ENCODE peak calls at places on chromosomes 16 and 17, in ten cellular contexts. O is cardiac fibroblast; E is tibial artery; I is astrocyte of the cerebellum; A is right lobe of liver; H is CD8-positive, alpha-beta T cell; L is cardiac muscle cell; B is Peyer's patch; S is transverse colon; V is IMR-90. D is an unnamed sample.

GRCh38 chr17:8084250-8084649 is 3.3 kb downstream of the ALOX12B start:
- DNase-seq in L (no peak), A (no peak), E (no peak), I (no peak), O (no peak), S (no peak), H (no peak), B (no peak), V (no peak), D (no peak)

GRCh38 chr16:80369559-80369958 is 171.2 kb upstream of the DYNLRB2 start:
- DNase-seq in I (peak; percentile 55), B (peak; percentile 64), S (peak; percentile 34), L (peak; percentile 43), V (peak; percentile 60), E (peak; percentile 31), H (no peak), O (peak; percentile 58), A (no peak), D (no peak)

GRCh38 chr17:7889166-7889584 is 586 bp downstream of the CHD3 start:
- DNase-seq in S (peak; percentile 96), O (peak; percentile 98), H (no peak), B (peak; percentile 92), V (peak; percentile 86), E (peak; percentile 97), A (peak; percentile 99), L (peak; percentile 97), I (peak; percentile 70), D (peak; percentile 94)

GRCh38 chr17:77649717-77650211 is 308.7 kb upstream of the TNRC6C start:
- DNase-seq in V (no peak), S (no peak), I (no peak), E (no peak), A (peak; percentile 9), O (no peak), L (peak; percentile 8), H (no peak), B (peak; percentile 17), D (no peak)

GRCh38 chr17:49618112-49618611 is 42.5 kb downstream of the NXPH3 start:
- DNase-seq in E (no peak), V (peak; percentile 77), H (no peak), B (no peak), S (no peak), I (peak; percentile 41), L (no peak), A (no peak), O (no peak), D (no peak)

GRCh38 chr17:69878661-69879060 is 196.4 kb upstream of the KCNJ16 start:
- DNase-seq in O (no peak), E (no peak), L (no peak), A (no peak), I (no peak), V (no peak), H (no peak), B (no peak), S (no peak), D (no peak)

GRCh38 chr16:70777973-70778406 is 23.0 kb downstream of the VAC14 start:
- DNase-seq in V (peak; percentile 31), S (no peak), B (no peak), I (no peak), O (no peak), H (no peak), A (no peak), E (no peak), L (no peak), D (no peak)

GRCh38 chr16:67719778-67720144 is 645 bp upstream of the GFOD2 start:
- DNase-seq in O (peak; percentile 61), B (peak; percentile 56), L (peak; percentile 58), A (no peak), V (peak; percentile 63), S (peak; percentile 17), I (peak; percentile 12), H (no peak), E (peak; percentile 47), D (no peak)

GRCh38 chr16:86951831-86952598 is 365.2 kb downstream of the C16orf95 start:
- DNase-seq in S (no peak), A (no peak), V (peak; percentile 99), I (peak; percentile 92), H (no peak), L (peak; percentile 84), E (peak; percentile 74), O (peak; percentile 91), B (no peak), D (no peak)

GRCh38 chr17:69967910-69968411 is 107.1 kb upstream of the KCNJ16 start:
- DNase-seq in E (no peak), L (peak; percentile 3), S (no peak), O (peak; percentile 35), I (peak; percentile 100), V (peak; percentile 98), A (no peak), B (no peak), H (no peak), D (no peak)

GRCh38 chr16:54178491-54178976 is 108.1 kb downstream of the IRX3 start:
- DNase-seq in S (no peak), E (no peak), B (no peak), L (no peak), A (no peak), I (no peak), H (no peak), V (no peak), O (no peak), D (no peak)

DNA sequence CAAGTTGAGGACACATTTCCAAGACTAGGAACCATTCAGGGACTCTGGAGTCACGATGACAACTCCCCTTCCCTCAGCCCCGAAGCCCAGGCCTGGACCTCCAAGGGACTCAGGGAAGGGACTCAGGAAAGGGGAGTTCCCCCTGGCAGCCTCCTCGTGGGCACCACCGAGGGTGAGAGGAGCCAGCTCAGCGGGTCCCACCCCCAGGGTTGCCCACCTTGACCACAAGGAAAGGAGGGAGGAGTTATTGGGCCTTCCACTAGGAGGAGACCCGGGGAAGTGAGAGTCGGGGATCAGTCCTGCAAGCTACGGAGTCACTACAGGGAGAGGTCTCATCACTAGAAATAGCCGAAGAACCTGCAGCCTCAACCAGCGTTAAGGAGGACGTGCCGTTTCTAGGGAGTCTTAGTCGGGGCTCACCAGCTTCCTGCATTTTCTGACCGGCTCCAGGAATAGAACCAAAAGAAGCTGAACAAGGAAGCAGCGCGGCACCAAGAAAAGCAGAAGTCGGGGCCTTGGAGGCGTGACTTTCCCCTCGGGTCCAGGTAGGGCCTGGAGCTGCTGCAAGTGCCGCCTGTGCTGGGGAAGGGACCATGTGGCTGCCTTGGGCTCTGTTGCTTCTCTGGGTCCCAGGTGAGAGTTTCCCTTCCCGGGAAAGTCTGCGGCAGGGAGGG is at the start of gene CD300A:
- DNase-seq in O (no peak), S (no peak), B (peak; percentile 79), H (no peak), A (no peak), I (no peak), L (no peak), E (no peak), V (no peak), D (no peak)
- H3K4me3 ChIP-seq in O (no peak within 1 kb of the TSS), S (no peak within 1 kb of the TSS), B (peak within 1 kb of the TSS; percentile 51), H (peak within 1 kb of the TSS; percentile 61), A (peak within 1 kb of the TSS; percentile 16), I (no peak within 1 kb of the TSS), L (no peak within 1 kb of the TSS), E (peak within 1 kb of the TSS; percentile 30), V (no peak within 1 kb of the TSS), D (peak within 1 kb of the TSS; percentile 66)

DNA sequence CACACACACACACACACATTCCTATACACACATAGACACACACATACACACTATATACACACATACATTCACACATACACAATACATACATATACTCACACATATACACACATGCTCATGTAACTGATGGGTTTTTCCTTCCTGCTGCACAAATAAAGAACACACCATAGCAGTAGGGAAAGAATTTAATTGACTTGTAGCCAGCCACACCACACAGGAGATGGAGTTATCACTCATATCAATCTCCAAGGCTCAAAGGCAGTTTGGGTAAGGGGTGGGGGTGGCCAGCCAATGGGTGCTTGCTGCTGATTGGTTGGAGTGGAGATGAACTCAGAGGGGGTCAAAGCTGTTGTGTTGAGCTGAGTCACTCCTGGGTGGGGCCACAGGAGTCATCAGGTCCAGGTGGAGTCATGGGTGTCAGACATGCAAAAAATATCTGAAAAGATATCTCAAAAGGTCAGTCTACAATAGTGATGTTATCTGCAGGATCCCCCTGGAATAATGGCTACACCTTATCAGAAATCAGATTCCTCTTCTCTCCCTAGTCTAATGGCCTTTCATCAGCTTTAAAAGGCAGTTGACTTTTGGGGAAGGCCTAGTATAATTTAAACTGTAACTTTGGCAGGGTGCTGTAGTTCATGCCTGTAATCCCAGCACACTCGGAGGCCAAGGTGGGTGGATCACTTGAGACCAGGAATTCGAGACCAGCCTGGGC is 46.1 kb downstream of the WSB1 start:
- DNase-seq in V (no peak), H (no peak), S (no peak), B (no peak), E (no peak), I (no peak), L (no peak), A (no peak), O (no peak), D (no peak)
- TF ChIP-seq CTCF in V (no peak), H (no peak), S (no peak), B (no peak), E (no peak), I (no peak), L (no peak), A (no peak), O (no peak), D (no peak)

DNA sequence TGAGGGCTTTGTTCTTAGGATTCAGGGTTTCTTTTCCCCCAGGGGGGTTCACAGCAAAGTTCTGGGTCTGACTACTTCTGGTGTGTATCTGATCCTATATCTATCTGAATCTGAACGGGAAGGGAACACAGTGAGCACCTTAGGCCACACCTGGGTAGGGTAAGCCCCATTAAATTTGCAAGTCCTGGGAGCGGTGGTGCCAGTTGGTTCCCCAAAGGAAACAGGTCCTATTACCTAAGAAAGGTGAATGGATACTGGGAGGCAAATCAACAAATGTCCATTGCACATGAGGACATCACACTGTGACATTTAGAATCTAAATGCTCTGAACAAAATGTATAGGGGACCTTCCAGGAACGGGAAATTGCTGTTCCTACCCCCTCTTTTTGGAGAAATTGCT is 54.6 kb downstream of the BMERB1 start:
- DNase-seq in I (no peak), B (peak; percentile 6), L (no peak), H (no peak), S (no peak), A (no peak), E (no peak), V (no peak), O (no peak), D (no peak)
- H3K4me3 ChIP-seq in I (no peak overlapping the region), B (no peak overlapping the region), L (no peak overlapping the region), H (no peak overlapping the region), S (no peak overlapping the region), A (no peak overlapping the region), E (peak overlapping the region; percentile 30), V (no peak overlapping the region), O (no peak overlapping the region), D (peak overlapping the region; percentile 42)

GRCh38 chr16:85441189-85441889 is 171.8 kb upstream of the GSE1 start:
- DNase-seq in A (no peak), H (no peak), B (no peak), I (no peak), O (no peak), S (no peak), E (no peak), V (no peak), L (no peak), D (no peak)
- TF ChIP-seq CTCF in A (no peak), H (no peak), B (no peak), I (no peak), O (no peak), S (no peak), E (no peak), V (no peak), L (no peak), D (no peak)

GRCh38 chr16:85083051-85083639 is 29.1 kb downstream of the CIBAR2 start:
- DNase-seq in A (no peak), H (no peak), I (no peak), B (no peak), O (no peak), L (no peak), E (no peak), V (peak; percentile 27), S (no peak), D (no peak)
- H3K4me3 ChIP-seq in A (no peak overlapping the region), H (no peak overlapping the region), I (no peak overlapping the region), B (no peak overlapping the region), O (no peak overlapping the region), L (no peak overlapping the region), E (no peak overlapping the region), V (no peak overlapping the region), S (no peak overlapping the region), D (no peak overlapping the region)